ENCODE peak calls at places on chromosomes 1 and 21, in nine cellular contexts. E is activated T-cell treated with anti-CD3 and anti-CD28 coated beads, Interleukin-2, amount 50 U/mL, for 72 hours; J is RWPE1; T is esophagus squamous epithelium; F is stimulated activated CD4-positive, alpha-beta T cell treated with anti-CD3 and anti-CD28 coated beads, Interleukin-4, amount 100 ng/mL, for 4 hours; D is NCI-H748 treated with DMSO at 0.1 percent for 48 hours; L is lower lobe of right lung; S is D341Med; Z is AML-193. C is an unnamed sample.

GRCh38 chr21:44085491-44086321 is 21.5 kb upstream of the PWP2 start:
- DNase-seq in E (no peak), J (no peak), T (no peak), F (no peak), D (no peak), L (no peak), S (peak), Z (no peak), C (no peak)

GRCh38 chr1:212915245-212916091 is 34.9 kb upstream of the VASH2 start:
- DNase-seq in E (no peak), J (no peak), T (no peak), F (no peak), D (no peak), L (no peak), S (peak), Z (peak), C (no peak)

GRCh38 chr1:223261914-223262313 is 102.1 kb downstream of the SUSD4 start:
- DNase-seq in E (no peak), J (no peak), T (no peak), F (no peak), D (no peak), L (no peak), S (no peak), Z (no peak), C (no peak)

GRCh38 chr1:100463809-100464424 is 74.0 kb upstream of the GPR88 start:
- DNase-seq in E (peak), J (peak), T (no peak), F (peak), D (peak), L (peak), S (peak), Z (peak), C (peak)

GRCh38 chr1:186418503-186418902 is 42.4 kb downstream of the PDC start:
- DNase-seq in E (no peak), J (no peak), T (no peak), F (no peak), D (peak), L (no peak), S (no peak), Z (no peak), C (no peak)

GRCh38 chr1:198934901-198935301 is 296.1 kb downstream of the PTPRC start:
- DNase-seq in E (peak), J (peak), T (no peak), F (peak), D (peak), L (no peak), S (no peak), Z (peak), C (peak)

GRCh38 chr1:54996359-54996868 is 2.3 kb upstream of the BSND start:
- DNase-seq in E (peak), J (peak), T (no peak), F (peak), D (peak), L (peak), S (peak), Z (peak), C (peak)

GRCh38 chr1:175881571-175881970 is 138.2 kb upstream of the TNR start:
- DNase-seq in E (no peak), J (no peak), T (no peak), F (no peak), D (no peak), L (no peak), S (no peak), Z (no peak), C (peak)

GRCh38 chr21:28308516-28308915 is 684.2 kb downstream of the LTN1 start:
- DNase-seq in E (no peak), J (no peak), T (no peak), F (no peak), D (no peak), L (no peak), S (no peak), Z (no peak), C (no peak)

GRCh38 chr1:7379445-7379971 is 391.6 kb upstream of the VAMP3 start:
- DNase-seq in E (no peak), J (peak), T (no peak), F (no peak), D (peak), L (no peak), S (peak), Z (no peak), C (peak)

GRCh38 chr1:159945483-159946241 is at the start of gene IGSF9:
- DNase-seq in E (peak), J (peak), T (no peak), F (peak), D (peak), L (peak), S (peak), Z (no peak), C (peak)

GRCh38 chr1:33342041-33342723 is 21.3 kb upstream of the A3GALT2 start:
- DNase-seq in E (no peak), J (peak), T (no peak), F (no peak), D (peak), L (no peak), S (peak), Z (no peak), C (peak)

C was measured in NCI-H526 treated with DMSO at 0.1 percent for 48 hours.